ENCODE peak calls at places on chromosomes 12 and 14, in seven cellular contexts. X, J, T, L, Z, M and K are unnamed samples.

GRCh38 chr14:85764809-85765208 is 234.9 kb downstream of the FLRT2 start:
- DNase-seq in X (no peak), J (no peak), T (no peak), M (no peak), L (no peak), Z (no peak), K (no peak)

GRCh38 chr12:56237552-56237951 is 7.7 kb downstream of the SLC39A5 start:
- DNase-seq in X (no peak), Z (no peak), J (no peak), T (no peak), L (no peak), M (no peak), K (no peak)

GRCh38 chr12:113347892-113348291 is 10.5 kb upstream of the PLBD2 start:
- DNase-seq in J (no peak), Z (no peak), L (no peak), X (no peak), T (no peak), M (no peak), K (no peak)

GRCh38 chr14:98008381-98009113 is 1211.4 kb downstream of the VRK1 start:
- DNase-seq in J (no peak), T (no peak), M (no peak), Z (no peak), X (no peak), L (no peak), K (no peak)

GRCh38 chr14:101927859-101928258 is 36.5 kb upstream of the DYNC1H1 start:
- DNase-seq in L (no peak), X (no peak), Z (no peak), M (no peak), J (no peak), T (no peak), K (no peak)

GRCh38 chr12:52446346-52447045 is 5.5 kb downstream of the KRT6B start:
- DNase-seq in J (no peak), X (no peak), L (no peak), Z (no peak), T (no peak), M (no peak), K (no peak)

GRCh38 chr12:111937429-111937828 is 75.5 kb downstream of the TMEM116 start:
- DNase-seq in T (no peak), J (no peak), L (no peak), X (no peak), M (no peak), Z (no peak), K (no peak)

GRCh38 chr12:51048601-51049369 is 658 bp downstream of the LETMD1 start:
- DNase-seq in L (no peak), J (no peak), Z (no peak), X (no peak), T (peak), M (no peak), K (no peak)

GRCh38 chr12:123006977-123007376 is 26.5 kb downstream of the ARL6IP4 start:
- DNase-seq in Z (no peak), L (no peak), J (no peak), M (no peak), X (no peak), T (no peak), K (no peak)

GRCh38 chr14:52405314-52405713 is 91.2 kb downstream of the PTGER2 start:
- DNase-seq in T (no peak), X (no peak), L (no peak), M (no peak), J (no peak), Z (no peak), K (no peak)

GRCh38 chr12:84955298-84955697 is 42.7 kb upstream of the SLC6A15 start:
- DNase-seq in T (no peak), J (no peak), L (no peak), X (no peak), Z (no peak), M (no peak), K (no peak)

GRCh38 chr14:76784266-76784874 is 23.1 kb downstream of the VASH1 start:
- DNase-seq in T (no peak), Z (no peak), M (no peak), L (no peak), X (no peak), J (no peak), K (no peak)

GRCh38 chr12:51823875-51824565 is 24.5 kb downstream of the FIGNL2 start:
- DNase-seq in Z (no peak), X (no peak), M (no peak), L (no peak), J (peak), T (peak), K (no peak)

GRCh38 chr12:84842406-84843013 is 70.1 kb downstream of the SLC6A15 start:
- DNase-seq in L (no peak), M (no peak), J (peak), T (peak), X (peak), Z (peak), K (peak)

GRCh38 chr12:10554228-10554970 is 48.7 kb downstream of the EIF2S3B start:
- DNase-seq in X (no peak), Z (no peak), J (no peak), T (no peak), L (no peak), M (no peak), K (no peak)

GRCh38 chr12:90794212-90794611 is 160.8 kb downstream of the CCER1 start:
- DNase-seq in M (no peak), Z (no peak), T (no peak), X (no peak), J (no peak), L (no peak), K (no peak)

GRCh38 chr14:103395245-103395644 is 10.0 kb downstream of the MARK3 start:
- DNase-seq in M (no peak), J (no peak), X (no peak), Z (peak), L (no peak), T (no peak), K (no peak)

GRCh38 chr12:79818856-79819255 is 116.0 kb downstream of the PPP1R12A start:
- DNase-seq in L (no peak), T (no peak), Z (no peak), J (no peak), X (no peak), M (no peak), K (no peak)

GRCh38 chr12:47964102-47964723 is 817 bp downstream of the TMEM106C start:
- DNase-seq in Z (peak), M (peak), L (no peak), J (no peak), T (peak), X (no peak), K (no peak)

GRCh38 chr12:21751517-21751916 is 23.0 kb downstream of the KCNJ8 start:
- DNase-seq in J (no peak), L (no peak), Z (no peak), M (no peak), T (no peak), X (no peak), K (no peak)

GRCh38 chr14:96478119-96478518 is 24.1 kb upstream of the PAPOLA start:
- DNase-seq in L (no peak), M (no peak), X (no peak), Z (no peak), T (no peak), J (no peak), K (no peak)

GRCh38 chr12:5715076-5715475 is 230.0 kb downstream of the ANO2 start:
- DNase-seq in X (no peak), T (no peak), J (no peak), Z (no peak), L (no peak), M (peak), K (no peak)

GRCh38 chr12:83097656-83098055 is 410.9 kb downstream of the TMTC2 start:
- DNase-seq in Z (no peak), M (no peak), J (no peak), X (no peak), L (no peak), T (no peak), K (no peak)

GRCh38 chr14:93115920-93116675 is at the start of gene ITPK1:
- DNase-seq in Z (peak), J (no peak), T (peak), L (peak), M (peak), X (no peak), K (peak)
- TF ChIP-seq CTCF in Z (no peak), J (peak), T (peak), L (peak), M (peak), X (no peak), K (peak)

GRCh38 chr14:51367600-51367931 is 127.5 kb downstream of the TMX1 start:
- DNase-seq in J (no peak), X (no peak), Z (no peak), M (no peak), T (no peak), L (no peak), K (no peak)

GRCh38 chr14:51365241-51365940 is 125.3 kb downstream of the TMX1 start:
- DNase-seq in J (no peak), L (no peak), X (no peak), Z (no peak), M (no peak), T (no peak), K (no peak)

GRCh38 chr14:51368721-51369163 is 128.7 kb downstream of the TMX1 start:
- DNase-seq in J (no peak), T (no peak), X (no peak), Z (no peak), M (no peak), L (no peak), K (no peak)

GRCh38 chr14:51370758-51371386 is 130.8 kb downstream of the TMX1 start:
- DNase-seq in J (no peak), M (no peak), L (no peak), T (no peak), X (no peak), Z (no peak), K (no peak)

DNA sequence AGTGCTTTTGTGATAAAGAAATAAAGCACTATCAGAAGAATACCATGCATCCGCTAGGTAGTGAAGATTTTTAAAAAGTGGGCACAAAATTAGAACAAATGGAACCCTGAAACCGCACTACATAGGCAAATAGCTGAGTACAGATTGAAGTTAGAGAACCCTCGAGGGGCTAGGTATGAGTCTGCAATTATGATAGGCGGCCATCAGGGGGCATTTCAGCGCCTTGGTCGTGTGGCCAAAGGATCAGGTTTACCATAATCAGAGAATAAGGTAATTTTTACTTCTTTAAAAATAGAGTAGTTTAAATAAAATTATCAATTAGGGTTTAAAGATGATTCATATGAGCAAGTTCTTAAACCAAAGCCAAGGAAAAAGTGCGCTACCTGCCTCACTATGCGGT is 129.8 kb downstream of the TMX1 start:
- DNase-seq in T (no peak), L (no peak), Z (peak), X (no peak), J (no peak), M (no peak), K (peak)
- TF ChIP-seq CTCF in T (peak), L (peak), Z (peak), X (peak), J (peak), M (no peak), K (peak)

DNA sequence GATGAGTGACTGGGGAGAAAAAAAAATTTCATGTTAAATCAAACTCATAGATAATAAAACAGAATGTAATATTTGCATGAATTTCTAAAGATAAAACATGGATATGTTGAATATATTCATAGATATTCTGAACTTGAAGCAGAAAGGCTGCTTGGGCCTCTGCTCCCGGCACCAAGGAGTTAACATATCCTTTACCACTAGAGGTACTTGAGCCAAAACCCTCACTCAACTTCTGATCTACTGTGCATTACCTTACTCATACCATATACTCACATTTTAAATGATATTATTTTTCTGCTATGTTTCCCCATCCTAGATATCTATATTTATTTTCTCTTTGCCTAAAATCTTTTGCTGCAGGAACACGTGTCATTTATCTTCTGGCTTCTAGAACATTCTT is 14.9 kb downstream of the AREL1 start:
- DNase-seq in Z (no peak), T (no peak), M (no peak), J (no peak), L (no peak), X (no peak), K (no peak)
- TF ChIP-seq CTCF in Z (no peak), T (no peak), M (no peak), J (no peak), L (no peak), X (no peak), K (no peak)

GRCh38 chr12:31588976-31589375 is 2.0 kb downstream of the DENND5B start:
- DNase-seq in X (no peak), Z (no peak), J (no peak), T (no peak), L (no peak), M (no peak), K (no peak)

GRCh38 chr12:31590730-31591307 is at the start of gene DENND5B:
- DNase-seq in J (peak), Z (peak), M (peak), X (no peak), T (peak), L (peak), K (peak)

GRCh38 chr12:31591308-31591901 is 469 bp upstream of the DENND5B start:
- DNase-seq in L (peak), T (peak), M (peak), J (no peak), Z (peak), X (no peak), K (peak)

GRCh38 chr12:31589582-31589895 is 1.4 kb downstream of the DENND5B start:
- DNase-seq in J (peak), M (no peak), L (no peak), Z (no peak), X (no peak), T (peak), K (no peak)

DNA sequence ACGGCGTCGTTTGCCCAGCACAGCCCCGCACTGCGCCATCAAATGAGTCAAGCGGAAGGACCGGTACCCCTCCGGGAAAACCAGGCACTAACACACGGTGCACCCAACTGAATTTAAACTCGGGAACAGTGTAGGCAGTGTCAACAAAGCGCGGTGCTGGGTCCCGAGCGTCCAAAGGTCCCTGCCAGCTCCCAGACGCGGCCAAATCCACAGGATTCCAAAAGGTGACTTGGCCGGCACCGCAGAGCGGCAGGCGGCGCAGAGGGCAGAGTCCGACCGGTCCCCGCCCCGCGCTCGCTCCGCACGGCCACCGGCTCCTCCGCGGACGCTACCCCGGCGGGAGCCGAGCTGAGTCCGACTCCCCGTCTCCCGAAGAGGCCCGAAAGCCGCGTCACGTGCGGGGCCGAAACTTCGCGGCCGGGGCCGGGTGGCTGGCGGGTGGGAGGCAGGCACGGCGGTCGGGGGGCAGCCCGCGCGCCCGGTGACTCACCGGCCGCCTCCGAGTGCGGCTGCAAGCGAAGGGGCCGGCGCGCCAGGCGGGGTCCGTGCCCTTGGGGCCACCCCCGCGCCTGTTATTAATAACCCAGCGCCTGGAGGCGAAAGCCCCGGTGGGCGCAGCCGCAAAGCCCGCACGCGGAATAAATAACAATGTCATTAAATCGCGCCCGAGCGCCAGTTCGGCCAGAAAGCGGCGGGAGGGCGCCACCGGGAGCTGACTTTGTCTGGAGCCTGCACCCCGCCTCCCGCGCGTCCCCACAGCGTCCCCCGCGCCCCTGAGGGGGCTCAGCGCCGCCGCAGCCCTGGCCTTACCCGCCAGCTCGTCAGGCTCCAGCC is 823 bp downstream of the DENND5B start:
- DNase-seq in M (peak), Z (peak), J (peak), L (peak), X (no peak), T (peak), K (peak)
- TF ChIP-seq CTCF in M (peak), Z (no peak), J (no peak), L (no peak), X (peak), T (no peak), K (peak)

DNA sequence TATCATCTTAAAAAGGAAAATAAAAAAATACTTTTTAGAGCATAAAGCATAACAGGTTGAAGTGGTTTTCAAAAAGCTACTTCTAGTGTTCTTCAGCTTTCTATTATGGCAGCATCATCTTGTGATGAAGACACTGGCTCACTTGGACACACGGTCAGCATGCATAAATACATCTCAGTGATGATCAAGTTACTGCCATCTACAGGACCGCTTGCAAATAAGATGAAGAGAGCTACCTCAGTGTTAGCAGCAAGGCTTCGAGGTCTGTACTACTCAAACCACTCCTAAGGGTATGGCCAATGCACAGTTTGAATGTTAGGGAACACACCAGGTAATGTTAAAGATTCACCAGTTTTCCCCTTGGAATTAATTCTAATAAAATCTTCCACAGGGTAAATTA is 58.8 kb downstream of the GALC start:
- DNase-seq in Z (no peak), X (no peak), J (no peak), M (no peak), T (peak), L (no peak), K (no peak)
- TF ChIP-seq CTCF in Z (no peak), X (peak), J (no peak), M (no peak), T (peak), L (no peak), K (no peak)

DNA sequence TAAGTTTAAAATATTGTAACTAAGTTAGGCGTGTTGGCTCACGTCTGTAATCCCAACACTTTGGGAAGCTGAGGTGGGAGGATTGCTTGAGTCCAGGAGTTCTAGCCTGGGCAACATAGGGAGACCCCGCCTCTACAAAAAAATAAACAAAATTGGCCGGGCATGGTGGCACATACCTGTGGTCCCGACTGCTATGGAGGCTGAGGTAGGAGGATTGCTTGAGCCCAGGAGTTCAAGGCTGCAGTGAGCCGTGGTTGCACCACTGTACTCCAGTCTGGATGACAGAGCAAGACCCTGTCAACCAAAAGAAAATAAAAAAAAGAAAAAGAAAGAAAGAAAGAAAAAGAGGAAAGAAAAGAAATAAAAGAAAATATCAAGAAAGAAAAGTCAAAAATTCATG is 72.5 kb downstream of the TSPAN11 start:
- DNase-seq in J (no peak), L (no peak), T (no peak), M (no peak), Z (no peak), X (no peak), K (no peak)
- TF ChIP-seq CTCF in J (no peak), L (no peak), T (no peak), M (no peak), Z (no peak), X (no peak), K (no peak)

GRCh38 chr12:116426391-116427136 is 132.6 kb upstream of the MAP1LC3B2 start:
- DNase-seq in L (no peak), M (peak), X (no peak), T (peak), Z (no peak), J (peak), K (no peak)
- TF ChIP-seq CTCF in L (peak), M (peak), X (peak), T (no peak), Z (no peak), J (peak), K (no peak)